ENCODE peak calls at places on chromosomes 7 and 10, in nine cellular contexts. L, X, Z, Y, K, R, F, H and I are unnamed samples.

GRCh38 chr7:151008511-151009323 is 15.6 kb downstream of the ATG9B start:
- DNase-seq in Z (no peak), F (no peak), K (peak), Y (no peak), X (peak), R (peak), L (peak), H (peak), I (no peak)

GRCh38 chr7:123876557-123877256 is 31.7 kb downstream of the HYAL4 start:
- DNase-seq in R (peak), L (no peak), X (no peak), F (no peak), Z (no peak), H (no peak), Y (no peak), K (no peak), I (no peak)

GRCh38 chr7:81260152-81260551 is 341.3 kb upstream of the SEMA3C start:
- DNase-seq in X (no peak), Z (no peak), K (no peak), Y (no peak), R (no peak), L (no peak), H (no peak), F (no peak), I (no peak)

GRCh38 chr7:91683823-91684222 is 196.7 kb downstream of the MTERF1 start:
- DNase-seq in R (no peak), X (peak), H (no peak), L (no peak), Y (peak), Z (peak), F (no peak), K (no peak), I (peak)

GRCh38 chr10:7886056-7886455 is 67.8 kb downstream of the TAF3 start:
- DNase-seq in Y (no peak), L (no peak), R (no peak), H (no peak), Z (no peak), K (no peak), F (no peak), X (no peak), I (no peak)

GRCh38 chr10:31698169-31698890 is 230.3 kb downstream of the ARHGAP12 start:
- DNase-seq in K (no peak), H (no peak), L (no peak), R (peak), F (no peak), X (peak), Z (no peak), Y (no peak), I (no peak)

GRCh38 chr10:132396495-132397035 is 435 bp upstream of the PWWP2B start:
- DNase-seq in Z (peak), X (peak), L (no peak), Y (no peak), K (peak), H (peak), F (no peak), R (peak), I (no peak)

GRCh38 chr7:66697451-66698438 is 42.8 kb upstream of the RABGEF1 start:
- DNase-seq in F (peak), H (no peak), Z (peak), R (no peak), X (no peak), L (no peak), Y (no peak), K (no peak), I (peak)

GRCh38 chr7:50273870-50274269 is 30.6 kb upstream of the IKZF1 start:
- DNase-seq in Y (no peak), R (no peak), Z (no peak), F (no peak), K (no peak), X (peak), H (no peak), L (no peak), I (no peak)

GRCh38 chr10:42953684-42954674 is 122.9 kb upstream of the RET start:
- DNase-seq in L (peak), Z (no peak), K (no peak), F (no peak), H (no peak), R (no peak), Y (no peak), X (no peak), I (no peak)

GRCh38 chr7:131081308-131081707 is 246.4 kb upstream of the MKLN1 start:
- DNase-seq in L (no peak), Z (no peak), R (no peak), Y (no peak), X (no peak), F (no peak), H (no peak), K (no peak), I (no peak)

GRCh38 chr7:81173766-81174281 is 255.0 kb upstream of the SEMA3C start:
- DNase-seq in R (no peak), H (no peak), L (no peak), X (no peak), F (no peak), K (no peak), Z (no peak), Y (no peak), I (no peak)